ENCODE peak calls at places on chromosomes 4 and X, in six cellular contexts. One of them, this sample, is unnamed.
A peak's percentile ranks its signal among the peaks of the same experiment; 100 is the strongest.

GRCh38 chr4:176883681-176884418 is 91.1 kb upstream of the VEGFC start:
- DNase-seq in upper lobe of left lung: no peak
- DNase-seq in HepG2: no peak
- DNase-seq in transverse colon: no peak
- DNase-seq in sigmoid colon: no peak
- DNase-seq in stomach: no peak
- DNase-seq in this sample: no peak

GRCh38 chr4:156547439-156547838 is 424.2 kb downstream of the PDGFC start:
- DNase-seq in HepG2: no peak
- DNase-seq in upper lobe of left lung: no peak
- DNase-seq in stomach: no peak
- DNase-seq in sigmoid colon: no peak
- DNase-seq in transverse colon: no peak
- DNase-seq in this sample: no peak

GRCh38 chr4:145829629-145830395 is 108.8 kb downstream of the ZNF827 start:
- DNase-seq in HepG2: no peak
- DNase-seq in transverse colon: no peak
- DNase-seq in stomach: no peak
- DNase-seq in sigmoid colon: no peak
- DNase-seq in upper lobe of left lung: no peak
- DNase-seq in this sample: no peak

GRCh38 chrX:149045645-149046210 is 459.4 kb downstream of the IDS start:
- DNase-seq in sigmoid colon: no peak
- DNase-seq in stomach: no peak
- DNase-seq in HepG2: no peak
- DNase-seq in transverse colon: no peak
- DNase-seq in upper lobe of left lung: no peak
- DNase-seq in this sample: no peak

GRCh38 chr4:177194906-177195305 is 114.8 kb upstream of the NEIL3 start:
- DNase-seq in HepG2: no peak
- DNase-seq in upper lobe of left lung: no peak
- DNase-seq in transverse colon: no peak
- DNase-seq in sigmoid colon: no peak
- DNase-seq in stomach: no peak
- DNase-seq in this sample: no peak

GRCh38 chr4:33160126-33160525 is 2440.0 kb downstream of the PCDH7 start:
- DNase-seq in transverse colon: no peak
- DNase-seq in stomach: no peak
- DNase-seq in HepG2: no peak
- DNase-seq in sigmoid colon: no peak
- DNase-seq in upper lobe of left lung: no peak
- DNase-seq in this sample: no peak

GRCh38 chr4:173446416-173446815 is 47.5 kb upstream of the SCRG1 start:
- DNase-seq in HepG2: no peak
- DNase-seq in sigmoid colon: no peak
- DNase-seq in upper lobe of left lung: no peak
- DNase-seq in stomach: no peak
- DNase-seq in transverse colon: no peak
- DNase-seq in this sample: no peak

GRCh38 chrX:129689881-129690280 is 35.1 kb upstream of the APLN start:
- DNase-seq in transverse colon: no peak
- DNase-seq in HepG2: no peak
- DNase-seq in stomach: no peak
- DNase-seq in upper lobe of left lung: no peak
- DNase-seq in sigmoid colon: no peak
- DNase-seq in this sample: no peak

GRCh38 chr4:15188581-15189539 is 186.6 kb downstream of the CPEB2 start:
- DNase-seq in upper lobe of left lung: no peak
- DNase-seq in HepG2: no peak
- DNase-seq in sigmoid colon: no peak
- DNase-seq in stomach: no peak
- DNase-seq in transverse colon: no peak
- DNase-seq in this sample: no peak

GRCh38 chr4:153780221-153780620 is 8.7 kb downstream of the SFRP2 start:
- DNase-seq in HepG2: no peak
- DNase-seq in stomach: no peak
- DNase-seq in sigmoid colon: no peak
- DNase-seq in upper lobe of left lung: no peak
- DNase-seq in transverse colon: no peak
- DNase-seq in this sample: no peak

GRCh38 chrX:50967734-50968133 is 57.2 kb downstream of the BMP15 start:
- DNase-seq in stomach: no peak
- DNase-seq in sigmoid colon: no peak
- DNase-seq in transverse colon: no peak
- DNase-seq in HepG2: no peak
- DNase-seq in upper lobe of left lung: no peak
- DNase-seq in this sample: no peak

GRCh38 chr4:6568689-6569332 is 6.2 kb upstream of the MAN2B2 start:
- DNase-seq in transverse colon: no peak
- DNase-seq in stomach: no peak
- DNase-seq in HepG2: no peak
- DNase-seq in upper lobe of left lung: no peak
- DNase-seq in sigmoid colon: no peak
- DNase-seq in this sample: no peak

GRCh38 chr4:94452476-94453300 is 946 bp downstream of the PDLIM5 start:
- DNase-seq in upper lobe of left lung: peak; percentile 52
- DNase-seq in HepG2: peak; percentile 81
- DNase-seq in stomach: peak; percentile 83
- DNase-seq in sigmoid colon: peak; percentile 96
- DNase-seq in transverse colon: peak; percentile 92
- DNase-seq in this sample: peak; percentile 93

GRCh38 chr4:44326716-44327115 is 121.9 kb downstream of the KCTD8 start:
- DNase-seq in HepG2: no peak
- DNase-seq in upper lobe of left lung: no peak
- DNase-seq in sigmoid colon: no peak
- DNase-seq in transverse colon: no peak
- DNase-seq in stomach: no peak
- DNase-seq in this sample: no peak

GRCh38 chr4:47733506-47733905 is 104.4 kb downstream of the CORIN start:
- DNase-seq in HepG2: peak; percentile 86
- DNase-seq in transverse colon: no peak
- DNase-seq in stomach: no peak
- DNase-seq in sigmoid colon: no peak
- DNase-seq in upper lobe of left lung: no peak
- DNase-seq in this sample: no peak

GRCh38 chr4:102168580-102168979 is 176.7 kb downstream of the SLC39A8 start:
- DNase-seq in upper lobe of left lung: no peak
- DNase-seq in stomach: no peak
- DNase-seq in transverse colon: no peak
- DNase-seq in sigmoid colon: no peak
- DNase-seq in HepG2: no peak
- DNase-seq in this sample: no peak

GRCh38 chr4:113756005-113756410 is 5.5 kb downstream of the CAMK2D start:
- DNase-seq in HepG2: peak; percentile 82
- DNase-seq in upper lobe of left lung: no peak
- DNase-seq in stomach: no peak
- DNase-seq in sigmoid colon: no peak
- DNase-seq in transverse colon: no peak
- DNase-seq in this sample: no peak

GRCh38 chr4:46432923-46433322 is 43.0 kb upstream of the GABRA2 start:
- DNase-seq in HepG2: no peak
- DNase-seq in stomach: no peak
- DNase-seq in sigmoid colon: no peak
- DNase-seq in transverse colon: no peak
- DNase-seq in upper lobe of left lung: no peak
- DNase-seq in this sample: no peak

GRCh38 chrX:64394874-64395567 is at the start of gene MTMR8:
- DNase-seq in upper lobe of left lung: peak; percentile 57
- DNase-seq in HepG2: no peak
- DNase-seq in transverse colon: peak; percentile 83
- DNase-seq in sigmoid colon: peak; percentile 85
- DNase-seq in stomach: peak; percentile 77
- DNase-seq in this sample: peak; percentile 75

GRCh38 chr4:21593268-21594002 is 355.1 kb downstream of the KCNIP4 start:
- DNase-seq in sigmoid colon: no peak
- DNase-seq in HepG2: no peak
- DNase-seq in upper lobe of left lung: no peak
- DNase-seq in stomach: no peak
- DNase-seq in transverse colon: no peak
- DNase-seq in this sample: no peak

GRCh38 chr4:105686571-105686970 is 21.9 kb downstream of the INTS12 start:
- DNase-seq in sigmoid colon: no peak
- DNase-seq in upper lobe of left lung: no peak
- DNase-seq in HepG2: no peak
- DNase-seq in stomach: no peak
- DNase-seq in transverse colon: no peak
- DNase-seq in this sample: no peak

GRCh38 chr4:46931981-46932380 is 22.9 kb upstream of the COX7B2 start:
- DNase-seq in sigmoid colon: no peak
- DNase-seq in transverse colon: peak; percentile 10
- DNase-seq in stomach: no peak
- DNase-seq in HepG2: peak; percentile 3
- DNase-seq in upper lobe of left lung: no peak
- DNase-seq in this sample: no peak

GRCh38 chrX:71111851-71112468 is 583 bp upstream of the IL2RG start:
- DNase-seq in transverse colon: no peak
- DNase-seq in HepG2: no peak
- DNase-seq in sigmoid colon: no peak
- DNase-seq in upper lobe of left lung: no peak
- DNase-seq in stomach: no peak
- DNase-seq in this sample: no peak

GRCh38 chr4:186887211-186887785 is 163.6 kb upstream of the FAT1 start:
- DNase-seq in stomach: no peak
- DNase-seq in transverse colon: no peak
- DNase-seq in HepG2: no peak
- DNase-seq in upper lobe of left lung: no peak
- DNase-seq in sigmoid colon: no peak
- DNase-seq in this sample: no peak

GRCh38 chr4:93029774-93030173 is 726.0 kb downstream of the GRID2 start:
- DNase-seq in sigmoid colon: no peak
- DNase-seq in stomach: no peak
- DNase-seq in upper lobe of left lung: no peak
- DNase-seq in HepG2: no peak
- DNase-seq in transverse colon: no peak
- DNase-seq in this sample: no peak

GRCh38 chrX:103687073-103687695 is 685 bp upstream of the MORF4L2 start:
- DNase-seq in transverse colon: peak; percentile 88
- DNase-seq in stomach: peak; percentile 89
- DNase-seq in HepG2: no peak
- DNase-seq in sigmoid colon: peak; percentile 95
- DNase-seq in upper lobe of left lung: peak; percentile 98
- DNase-seq in this sample: peak; percentile 93

GRCh38 chrX:103688949-103689348 is 2.5 kb upstream of the MORF4L2 start:
- DNase-seq in transverse colon: no peak
- DNase-seq in upper lobe of left lung: no peak
- DNase-seq in stomach: no peak
- DNase-seq in sigmoid colon: no peak
- DNase-seq in HepG2: peak; percentile 21
- DNase-seq in this sample: no peak

GRCh38 chrX:103686199-103687072 is at the start of gene MORF4L2:
- DNase-seq in upper lobe of left lung: no peak
- DNase-seq in HepG2: peak; percentile 96
- DNase-seq in transverse colon: peak; percentile 93
- DNase-seq in sigmoid colon: peak; percentile 98
- DNase-seq in stomach: peak; percentile 89
- DNase-seq in this sample: peak; percentile 93

GRCh38 chrX:103685396-103685795 is 1.1 kb downstream of the MORF4L2 start:
- DNase-seq in upper lobe of left lung: no peak
- DNase-seq in transverse colon: no peak
- DNase-seq in HepG2: no peak
- DNase-seq in stomach: no peak
- DNase-seq in sigmoid colon: no peak
- DNase-seq in this sample: no peak

GRCh38 chrX:103687696-103688191 is 1.2 kb upstream of the MORF4L2 start:
- DNase-seq in sigmoid colon: peak; percentile 82
- DNase-seq in HepG2: peak; percentile 67
- DNase-seq in transverse colon: peak; percentile 67
- DNase-seq in stomach: peak; percentile 54
- DNase-seq in upper lobe of left lung: no peak
- DNase-seq in this sample: peak; percentile 74
- TF ChIP-seq POLR2AphosphoS5 in sigmoid colon: peak; percentile 60
- TF ChIP-seq POLR2AphosphoS5 in HepG2: no peak
- TF ChIP-seq POLR2AphosphoS5 in transverse colon: peak; percentile 62
- TF ChIP-seq POLR2AphosphoS5 in stomach: peak; percentile 76
- TF ChIP-seq POLR2AphosphoS5 in upper lobe of left lung: peak; percentile 35
- TF ChIP-seq POLR2AphosphoS5 in this sample: no peak

GRCh38 chr4:152640058-152640921 is 39.5 kb downstream of the TMEM154 start:
- DNase-seq in sigmoid colon: no peak
- DNase-seq in HepG2: no peak
- DNase-seq in transverse colon: no peak
- DNase-seq in stomach: no peak
- DNase-seq in upper lobe of left lung: no peak
- DNase-seq in this sample: no peak

GRCh38 chr4:152644130-152644529 is 35.7 kb downstream of the TMEM154 start:
- DNase-seq in upper lobe of left lung: no peak
- DNase-seq in stomach: no peak
- DNase-seq in transverse colon: no peak
- DNase-seq in HepG2: no peak
- DNase-seq in sigmoid colon: no peak
- DNase-seq in this sample: no peak

DNA sequence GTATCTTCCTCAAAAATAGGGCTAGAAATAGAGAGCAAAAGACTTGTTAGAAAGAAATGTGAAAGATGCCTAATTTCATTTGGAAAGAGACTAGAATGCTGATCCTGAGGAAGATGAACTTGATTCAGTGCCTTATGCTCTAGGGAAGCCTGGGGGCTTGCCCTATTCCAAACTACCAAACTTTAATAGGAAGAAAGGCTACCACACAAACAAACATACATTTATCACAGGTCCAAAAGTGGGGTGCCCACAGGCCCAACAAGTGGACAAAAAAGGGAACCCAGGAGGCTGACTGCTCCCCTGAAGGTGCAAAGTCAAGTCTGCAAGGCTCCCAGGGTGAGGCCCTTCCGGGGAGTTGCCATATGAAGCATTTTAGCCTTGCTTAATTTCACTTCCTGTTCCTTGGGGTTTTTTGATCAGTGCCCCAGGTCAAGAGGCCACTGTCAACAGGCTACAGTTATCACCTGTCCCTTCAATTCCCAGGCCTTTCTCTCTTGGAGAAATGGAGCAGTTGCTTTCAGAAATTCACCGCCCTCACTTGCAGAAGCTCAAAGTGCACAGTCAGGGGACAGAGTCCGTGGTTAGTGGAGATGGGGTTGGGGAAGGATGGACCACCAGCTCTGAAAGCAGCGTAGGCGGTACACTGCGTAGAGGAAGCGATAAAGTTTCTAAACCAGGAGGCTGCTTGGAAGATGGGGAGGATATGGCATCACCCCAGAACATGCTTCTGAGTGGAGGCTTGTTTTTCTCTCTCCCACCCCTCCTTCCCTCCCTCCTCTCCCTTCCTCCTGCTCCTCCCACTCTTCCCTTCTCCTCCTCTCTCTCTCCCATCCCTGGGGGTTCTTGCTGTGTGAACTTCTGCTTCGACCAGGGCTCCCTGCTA is 36.4 kb downstream of the TMEM154 start:
- DNase-seq in stomach: no peak
- DNase-seq in upper lobe of left lung: no peak
- DNase-seq in HepG2: no peak
- DNase-seq in sigmoid colon: no peak
- DNase-seq in transverse colon: peak; percentile 51
- DNase-seq in this sample: no peak
- H3K4me1 ChIP-seq in stomach: peaks cover 6% of the 10 kb centered on the region
- H3K4me1 ChIP-seq in upper lobe of left lung: no peaks in the 10 kb centered on the region
- H3K4me1 ChIP-seq in HepG2: peaks cover 41% of the 10 kb centered on the region
- H3K4me1 ChIP-seq in sigmoid colon: peaks cover 7% of the 10 kb centered on the region
- H3K4me1 ChIP-seq in transverse colon: peaks cover 11% of the 10 kb centered on the region
- H3K4me1 ChIP-seq in this sample: peaks cover 3% of the 10 kb centered on the region

GRCh38 chr4:26248647-26249046 is 72.2 kb upstream of the RBPJ start:
- DNase-seq in stomach: no peak
- DNase-seq in HepG2: no peak
- DNase-seq in transverse colon: peak; percentile 21
- DNase-seq in sigmoid colon: peak; percentile 81
- DNase-seq in upper lobe of left lung: no peak
- DNase-seq in this sample: no peak
- TF ChIP-seq EP300 in stomach: no peak
- TF ChIP-seq EP300 in HepG2: no peak
- TF ChIP-seq EP300 in transverse colon: no peak
- TF ChIP-seq EP300 in sigmoid colon: no peak
- TF ChIP-seq EP300 in upper lobe of left lung: no peak
- TF ChIP-seq EP300 in this sample: no peak

GRCh38 chr4:130403221-130403620 is 1307.3 kb downstream of the C4orf33 start:
- DNase-seq in upper lobe of left lung: no peak
- DNase-seq in HepG2: no peak
- DNase-seq in sigmoid colon: no peak
- DNase-seq in transverse colon: no peak
- DNase-seq in stomach: no peak
- DNase-seq in this sample: no peak
- TF ChIP-seq POLR2AphosphoS5 in upper lobe of left lung: no peak
- TF ChIP-seq POLR2AphosphoS5 in HepG2: no peak
- TF ChIP-seq POLR2AphosphoS5 in sigmoid colon: no peak
- TF ChIP-seq POLR2AphosphoS5 in transverse colon: no peak
- TF ChIP-seq POLR2AphosphoS5 in stomach: no peak
- TF ChIP-seq POLR2AphosphoS5 in this sample: no peak